ENCODE peak calls at places on chromosome 1, in four cellular contexts. M is ecto neural progenitor cell, Y is GM12864, T is endothelial cell. G is an unnamed sample.

GRCh38 chr1:210558302-210558701 is 229.6 kb downstream of the HHAT start:
- DNase-seq in M (no peak), Y (no peak), T (no peak), G (no peak)

GRCh38 chr1:25068829-25069228 is 138.8 kb upstream of the RUNX3 start:
- DNase-seq in M (no peak), Y (no peak), T (no peak), G (no peak)

GRCh38 chr1:75908717-75909152 is 23.5 kb downstream of the ASB17 start:
- DNase-seq in M (peak), Y (peak), T (peak), G (peak)

GRCh38 chr1:21896652-21897532 is 40.2 kb downstream of the HSPG2 start:
- DNase-seq in M (no peak), Y (no peak), T (peak), G (no peak)

GRCh38 chr1:3028531-3029282 is 7.4 kb downstream of the ACTRT2 start:
- DNase-seq in M (no peak), Y (no peak), T (no peak), G (no peak)

GRCh38 chr1:28241633-28242241 is 5.8 kb downstream of the ATP5IF1 start:
- DNase-seq in M (no peak), Y (no peak), T (no peak), G (peak)

GRCh38 chr1:239717097-239718051 is 331.0 kb downstream of the CHRM3 start:
- DNase-seq in M (no peak), Y (no peak), T (no peak), G (no peak)

GRCh38 chr1:244325056-244325764 is 126.5 kb downstream of the ADSS2 start:
- DNase-seq in M (no peak), Y (peak), T (no peak), G (no peak)

GRCh38 chr1:172279951-172280350 is 140.5 kb upstream of the C1orf105 start:
- DNase-seq in M (no peak), Y (no peak), T (no peak), G (no peak)

GRCh38 chr1:12629521-12629956 is 11.5 kb upstream of the DHRS3 start:
- DNase-seq in M (no peak), Y (no peak), T (no peak), G (no peak)

GRCh38 chr1:70855203-70855602 is 192.4 kb downstream of the PTGER3 start:
- DNase-seq in M (no peak), Y (no peak), T (no peak), G (no peak)

GRCh38 chr1:40985875-40986274 is 6.4 kb downstream of the CTPS1 start:
- DNase-seq in M (no peak), Y (no peak), T (no peak), G (no peak)

GRCh38 chr1:196608401-196609113 is at the start of gene KCNT2:
- DNase-seq in M (peak), Y (no peak), T (peak), G (peak)

GRCh38 chr1:151990058-151990855 is 3.4 kb downstream of the S100A10 start:
- DNase-seq in M (no peak), Y (no peak), T (no peak), G (no peak)

GRCh38 chr1:7648761-7649384 is 122.2 kb upstream of the VAMP3 start:
- DNase-seq in M (no peak), Y (no peak), T (no peak), G (no peak)

GRCh38 chr1:178639326-178639725 is 85.7 kb upstream of the RALGPS2 start:
- DNase-seq in M (no peak), Y (no peak), T (no peak), G (no peak)

GRCh38 chr1:106926748-106927582 is 129.5 kb upstream of the PRMT6 start:
- DNase-seq in M (no peak), Y (no peak), T (no peak), G (peak)

GRCh38 chr1:61230523-61230922 is 148.2 kb downstream of the NFIA start:
- DNase-seq in M (no peak), Y (no peak), T (no peak), G (no peak)

GRCh38 chr1:210989949-210990348 is 144.0 kb downstream of the KCNH1 start:
- DNase-seq in M (no peak), Y (no peak), T (no peak), G (no peak)

GRCh38 chr1:84780000-84780716 is 89.9 kb upstream of the SSX2IP start:
- DNase-seq in M (no peak), Y (no peak), T (no peak), G (no peak)

GRCh38 chr1:109762821-109763645 is 690 bp downstream of the EPS8L3 start:
- DNase-seq in M (no peak), Y (no peak), T (no peak), G (peak)

GRCh38 chr1:66333463-66334232 is 200.3 kb upstream of the SGIP1 start:
- DNase-seq in M (no peak), Y (no peak), T (no peak), G (no peak)

GRCh38 chr1:6506210-6507036 is 15.0 kb upstream of the PLEKHG5 start:
- DNase-seq in M (peak), Y (no peak), T (no peak), G (no peak)

GRCh38 chr1:42380617-42381423 is at the start of gene RIMKLA:
- DNase-seq in M (peak), Y (peak), T (peak), G (peak)

GRCh38 chr1:185281245-185281644 is 35.8 kb downstream of the IVNS1ABP start:
- DNase-seq in M (no peak), Y (no peak), T (no peak), G (no peak)

GRCh38 chr1:46687095-46687659 is 15.5 kb downstream of the TEX38 start:
- DNase-seq in M (no peak), Y (no peak), T (no peak), G (no peak)

GRCh38 chr1:231885209-231885854 is 258.7 kb downstream of the DISC1 start:
- DNase-seq in M (no peak), Y (no peak), T (no peak), G (no peak)

GRCh38 chr1:244049969-244050834 is 881 bp upstream of the ZBTB18 start:
- DNase-seq in M (no peak), Y (no peak), T (no peak), G (no peak)

G was measured in RWPE1.